ENCODE peak calls at places on chromosome 9, in five cellular contexts. W is HCT116, O is stomach, E is SK-N-SH, K is GM12891. G is an unnamed sample.

GRCh38 chr9:26524225-26524624 is 368.4 kb downstream of the CAAP1 start:
- DNase-seq in W (no peak), O (no peak), E (no peak), K (no peak), G (no peak)

GRCh38 chr9:698937-699336 is 142.6 kb upstream of the DMRT1 start:
- DNase-seq in W (no peak), O (no peak), E (no peak), K (no peak), G (no peak)

GRCh38 chr9:78769684-78770083 is 472.8 kb downstream of the PSAT1 start:
- DNase-seq in W (no peak), O (no peak), E (no peak), K (no peak), G (no peak)

GRCh38 chr9:23483566-23483965 is 342.5 kb downstream of the ELAVL2 start:
- DNase-seq in W (no peak), O (no peak), E (no peak), K (no peak), G (no peak)

GRCh38 chr9:4303002-4303401 is 3.1 kb upstream of the GLIS3 start:
- DNase-seq in W (no peak), O (no peak), E (no peak), K (no peak), G (no peak)

GRCh38 chr9:26460624-26461023 is 432.0 kb downstream of the CAAP1 start:
- DNase-seq in W (no peak), O (no peak), E (no peak), K (no peak), G (no peak)

GRCh38 chr9:6230037-6230778 is 14.6 kb downstream of the IL33 start:
- DNase-seq in W (no peak), O (no peak), E (no peak), K (no peak), G (no peak)

GRCh38 chr9:134360897-134361296 is 34.6 kb downstream of the RXRA start:
- DNase-seq in W (no peak), O (peak; percentile 86), E (peak; percentile 92), K (no peak), G (no peak)

GRCh38 chr9:23777328-23777727 is 48.7 kb downstream of the ELAVL2 start:
- DNase-seq in W (no peak), O (no peak), E (no peak), K (no peak), G (no peak)

GRCh38 chr9:108885643-108886348 is 23.7 kb downstream of the ACTL7A start:
- DNase-seq in W (peak; percentile 2), O (no peak), E (no peak), K (peak; percentile 42), G (no peak)

GRCh38 chr9:96674914-96675538 is 19.9 kb upstream of the PRXL2C start:
- DNase-seq in W (peak; percentile 81), O (no peak), E (no peak), K (no peak), G (no peak)

GRCh38 chr9:91495450-91495849 is 71.8 kb upstream of the NFIL3 start:
- DNase-seq in W (no peak), O (no peak), E (no peak), K (no peak), G (no peak)

GRCh38 chr9:37486616-37487544 is 1.1 kb downstream of the POLR1E start:
- DNase-seq in W (no peak), O (no peak), E (peak; percentile 23), K (no peak), G (no peak)

GRCh38 chr9:106668534-106668933 is 194.4 kb upstream of the ZNF462 start:
- DNase-seq in W (no peak), O (no peak), E (no peak), K (no peak), G (no peak)

GRCh38 chr9:132769895-132770774 is 99.9 kb downstream of the GTF3C4 start:
- DNase-seq in W (no peak), O (peak; percentile 78), E (no peak), K (peak; percentile 78), G (no peak)

GRCh38 chr9:132773093-132773492 is 102.8 kb downstream of the GTF3C4 start:
- DNase-seq in W (no peak), O (no peak), E (no peak), K (no peak), G (peak; percentile 15)

GRCh38 chr9:132773764-132774339 is 103.6 kb downstream of the GTF3C4 start:
- DNase-seq in W (no peak), O (no peak), E (no peak), K (no peak), G (peak; percentile 40)

GRCh38 chr9:132770775-132771310 is 100.6 kb downstream of the GTF3C4 start:
- DNase-seq in W (no peak), O (no peak), E (no peak), K (no peak), G (no peak)

DNA sequence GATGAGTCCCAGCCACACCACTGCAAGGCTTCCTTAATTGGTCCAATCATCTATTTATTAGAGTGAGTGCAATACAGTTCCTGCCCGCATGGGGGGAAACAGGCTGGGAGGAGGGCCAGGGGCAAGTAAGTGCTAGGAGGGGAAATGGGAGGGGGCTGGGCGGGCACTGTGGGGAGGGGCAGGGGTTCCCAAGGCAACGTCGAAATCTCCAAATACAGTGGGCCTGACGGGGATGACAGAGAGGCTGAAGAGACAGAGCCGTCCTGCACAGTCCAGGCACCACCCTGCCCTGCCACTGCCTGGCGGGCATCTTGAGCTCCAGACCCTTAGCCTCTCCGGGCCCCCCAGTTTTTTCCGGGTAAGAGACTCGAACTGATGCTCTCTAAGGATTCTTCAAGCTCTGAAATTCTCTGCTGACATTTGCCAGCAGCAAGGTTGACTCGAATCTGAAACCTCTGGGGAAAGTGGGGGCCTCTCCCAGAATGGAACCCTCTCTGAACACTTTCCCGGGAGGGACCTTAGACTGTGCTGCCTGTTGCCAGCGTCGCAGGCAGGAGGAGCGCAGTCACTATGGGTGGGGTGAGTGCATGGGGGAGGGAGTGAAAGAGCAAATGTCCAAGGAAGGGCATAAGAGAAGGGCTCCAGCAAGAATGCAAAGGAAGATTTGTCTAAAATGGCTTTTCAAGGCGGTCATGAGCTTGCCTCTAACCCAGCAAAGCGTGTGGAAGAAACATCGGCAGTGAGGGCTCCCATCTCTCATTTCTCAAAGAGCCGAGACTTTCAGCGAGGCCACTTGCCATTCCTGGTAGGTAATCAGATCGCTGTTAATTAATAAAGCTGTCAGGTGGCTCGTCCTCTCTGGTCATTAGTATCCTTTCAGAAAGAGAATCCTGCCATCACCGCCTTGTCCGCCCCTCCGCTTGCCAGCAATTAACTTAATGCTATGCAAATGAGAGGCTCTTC is 98.9 kb downstream of the GTF3C4 start:
- DNase-seq in W (no peak), O (peak; percentile 63), E (peak; percentile 68), K (peak; percentile 54), G (peak; percentile 84)
- TF ChIP-seq POLR2AphosphoS5 in W (no peak), O (no peak), E (no peak), K (no peak), G (no peak)

DNA sequence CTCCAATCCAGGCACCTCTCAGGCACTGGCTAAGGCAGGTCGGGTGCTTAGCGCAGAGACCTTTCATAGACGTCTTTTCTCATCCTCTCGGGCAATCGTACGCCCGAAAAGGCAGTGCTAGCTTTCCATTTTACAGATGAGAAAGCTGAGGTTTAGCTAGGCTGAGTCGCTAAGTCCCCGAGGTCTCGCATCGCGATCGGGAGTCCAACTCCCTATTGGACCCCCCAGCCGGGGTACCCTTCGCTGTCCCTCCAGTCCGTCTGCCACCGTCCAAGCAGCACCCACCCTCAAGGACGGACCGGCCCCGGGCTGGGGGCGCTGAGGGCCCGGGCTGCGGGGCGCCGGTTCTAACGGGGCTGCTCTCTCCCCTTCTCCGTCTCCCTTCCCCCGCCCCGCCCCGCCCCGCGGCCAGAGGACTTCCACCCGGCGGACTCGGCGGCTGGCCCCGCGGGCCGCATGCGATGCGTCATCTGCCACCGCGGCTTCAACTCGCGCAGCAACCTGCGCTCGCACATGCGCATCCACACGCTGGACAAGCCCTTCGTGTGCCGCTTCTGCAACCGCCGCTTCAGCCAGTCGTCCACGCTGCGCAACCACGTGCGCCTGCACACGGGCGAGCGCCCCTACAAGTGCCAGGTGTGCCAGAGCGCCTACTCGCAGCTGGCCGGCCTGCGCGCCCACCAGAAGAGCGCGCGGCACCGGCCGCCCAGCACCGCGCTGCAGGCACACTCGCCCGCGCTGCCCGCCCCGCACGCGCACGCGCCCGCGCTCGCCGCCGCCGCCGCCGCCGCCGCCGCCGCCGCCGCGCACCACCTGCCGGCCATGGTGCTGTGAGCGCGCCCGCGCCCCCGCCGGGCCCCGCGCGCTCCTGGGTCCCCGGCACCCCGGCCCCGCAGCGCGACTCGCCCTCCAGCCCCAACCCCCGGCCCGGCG is 12.5 kb upstream of the EXOSC2 start:
- DNase-seq in W (peak; percentile 81), O (peak; percentile 85), E (peak; percentile 91), K (no peak), G (no peak)
- TF ChIP-seq POLR2AphosphoS5 in W (peak; percentile 66), O (no peak), E (no peak), K (no peak), G (no peak)

GRCh38 chr9:122213589-122214413 is 15.0 kb downstream of the LHX6 start:
- DNase-seq in W (peak; percentile 57), O (peak; percentile 63), E (peak; percentile 99), K (peak; percentile 78), G (no peak)
- TF ChIP-seq POLR2AphosphoS5 in W (peak; percentile 33), O (no peak), E (no peak), K (no peak), G (no peak)

GRCh38 chr9:127574089-127574921 is 37.8 kb upstream of the STXBP1 start:
- DNase-seq in W (no peak), O (peak; percentile 97), E (no peak), K (no peak), G (no peak)
- TF ChIP-seq POLR2AphosphoS5 in W (peak; percentile 53), O (peak; percentile 14), E (no peak), K (no peak), G (no peak)

GRCh38 chr9:76374702-76375543 is 19.3 kb downstream of the RFK start:
- DNase-seq in W (no peak), O (peak; percentile 90), E (no peak), K (no peak), G (no peak)
- TF ChIP-seq POLR2AphosphoS5 in W (no peak), O (peak; percentile 56), E (no peak), K (no peak), G (no peak)

GRCh38 chr9:137316012-137316981 is 14.2 kb upstream of the NRARP start:
- DNase-seq in W (no peak), O (peak; percentile 59), E (peak; percentile 94), K (peak; percentile 93), G (peak; percentile 65)
- TF ChIP-seq POLR2AphosphoS5 in W (no peak), O (no peak), E (no peak), K (no peak), G (no peak)

GRCh38 chr9:81874926-81875325 is 53.3 kb upstream of the SPATA31D4 start:
- DNase-seq in W (no peak), O (no peak), E (no peak), K (no peak), G (no peak)
- TF ChIP-seq POLR2AphosphoS5 in W (no peak), O (no peak), E (no peak), K (no peak), G (no peak)

GRCh38 chr9:70172532-70172931 is 86.2 kb upstream of the SMC5 start:
- DNase-seq in W (no peak), O (no peak), E (no peak), K (no peak), G (no peak)

GRCh38 chr9:70169222-70169621 is 89.6 kb upstream of the SMC5 start:
- DNase-seq in W (no peak), O (no peak), E (peak; percentile 10), K (no peak), G (no peak)

GRCh38 chr9:70165006-70165602 is 93.7 kb upstream of the SMC5 start:
- DNase-seq in W (no peak), O (no peak), E (no peak), K (no peak), G (no peak)

GRCh38 chr9:70168521-70168920 is 90.3 kb upstream of the SMC5 start:
- DNase-seq in W (no peak), O (no peak), E (no peak), K (no peak), G (no peak)

GRCh38 chr9:70170151-70170795 is 88.5 kb upstream of the SMC5 start:
- DNase-seq in W (no peak), O (no peak), E (no peak), K (no peak), G (no peak)
- TF ChIP-seq POLR2AphosphoS5 in W (no peak), O (no peak), E (no peak), K (no peak), G (no peak)

G was measured in suprapubic skin.